ENCODE peak calls at places on chromosome 21, in six cellular contexts. One of them, this sample, is unnamed.

GRCh38 chr21:33578214-33578613 is 10.3 kb downstream of the DONSON start:
- DNase-seq in DMS79 treated with DMSO at 0.1 percent for 48 hours: no peak
- DNase-seq in activated CD4-positive, CD25-positive, alpha-beta regulatory T cell: no peak
- DNase-seq in GM03348: peak; percentile 26
- DNase-seq in AG04450: no peak
- DNase-seq in osteocyte: no peak
- DNase-seq in this sample: no peak

GRCh38 chr21:20882462-20883415 is 115.5 kb upstream of the NCAM2 start:
- DNase-seq in DMS79 treated with DMSO at 0.1 percent for 48 hours: no peak
- DNase-seq in activated CD4-positive, CD25-positive, alpha-beta regulatory T cell: no peak
- DNase-seq in GM03348: peak; percentile 2
- DNase-seq in AG04450: no peak
- DNase-seq in osteocyte: no peak
- DNase-seq in this sample: peak; percentile 32

GRCh38 chr21:35578831-35579470 is 481.4 kb downstream of the SETD4 start:
- DNase-seq in DMS79 treated with DMSO at 0.1 percent for 48 hours: no peak
- DNase-seq in activated CD4-positive, CD25-positive, alpha-beta regulatory T cell: no peak
- DNase-seq in GM03348: no peak
- DNase-seq in AG04450: no peak
- DNase-seq in osteocyte: no peak
- DNase-seq in this sample: peak; percentile 8

GRCh38 chr21:39182484-39183271 is 573 bp downstream of the PSMG1 start:
- DNase-seq in DMS79 treated with DMSO at 0.1 percent for 48 hours: no peak
- DNase-seq in activated CD4-positive, CD25-positive, alpha-beta regulatory T cell: peak; percentile 5
- DNase-seq in GM03348: no peak
- DNase-seq in AG04450: no peak
- DNase-seq in osteocyte: no peak
- DNase-seq in this sample: no peak

GRCh38 chr21:25572895-25573310 is 34.4 kb downstream of the MRPL39 start:
- DNase-seq in DMS79 treated with DMSO at 0.1 percent for 48 hours: no peak
- DNase-seq in activated CD4-positive, CD25-positive, alpha-beta regulatory T cell: no peak
- DNase-seq in GM03348: no peak
- DNase-seq in AG04450: no peak
- DNase-seq in osteocyte: no peak
- DNase-seq in this sample: no peak

GRCh38 chr21:34530264-34530663 is 18.3 kb upstream of the KCNE1 start:
- DNase-seq in DMS79 treated with DMSO at 0.1 percent for 48 hours: no peak
- DNase-seq in activated CD4-positive, CD25-positive, alpha-beta regulatory T cell: no peak
- DNase-seq in GM03348: peak; percentile 56
- DNase-seq in AG04450: no peak
- DNase-seq in osteocyte: no peak
- DNase-seq in this sample: no peak

GRCh38 chr21:28633803-28634572 is 358.7 kb downstream of the LTN1 start:
- DNase-seq in DMS79 treated with DMSO at 0.1 percent for 48 hours: no peak
- DNase-seq in activated CD4-positive, CD25-positive, alpha-beta regulatory T cell: no peak
- DNase-seq in GM03348: peak; percentile 27
- DNase-seq in AG04450: no peak
- DNase-seq in osteocyte: no peak
- DNase-seq in this sample: no peak

GRCh38 chr21:29347274-29347681 is 48.6 kb downstream of the BACH1 start:
- DNase-seq in DMS79 treated with DMSO at 0.1 percent for 48 hours: no peak
- DNase-seq in activated CD4-positive, CD25-positive, alpha-beta regulatory T cell: no peak
- DNase-seq in GM03348: no peak
- DNase-seq in AG04450: no peak
- DNase-seq in osteocyte: no peak
- DNase-seq in this sample: no peak

GRCh38 chr21:31340942-31341487 is 3.0 kb downstream of the TIAM1 start:
- DNase-seq in DMS79 treated with DMSO at 0.1 percent for 48 hours: no peak
- DNase-seq in activated CD4-positive, CD25-positive, alpha-beta regulatory T cell: no peak
- DNase-seq in GM03348: no peak
- DNase-seq in AG04450: no peak
- DNase-seq in osteocyte: no peak
- DNase-seq in this sample: no peak

GRCh38 chr21:38240121-38240520 is 16.7 kb upstream of the KCNJ15 start:
- DNase-seq in DMS79 treated with DMSO at 0.1 percent for 48 hours: no peak
- DNase-seq in activated CD4-positive, CD25-positive, alpha-beta regulatory T cell: no peak
- DNase-seq in GM03348: no peak
- DNase-seq in AG04450: no peak
- DNase-seq in osteocyte: no peak
- DNase-seq in this sample: no peak

GRCh38 chr21:43653626-43654025 is 5.7 kb downstream of the HSF2BP start:
- DNase-seq in DMS79 treated with DMSO at 0.1 percent for 48 hours: no peak
- DNase-seq in activated CD4-positive, CD25-positive, alpha-beta regulatory T cell: no peak
- DNase-seq in GM03348: no peak
- DNase-seq in AG04450: no peak
- DNase-seq in osteocyte: no peak
- DNase-seq in this sample: no peak

GRCh38 chr21:32096411-32096810 is 182.4 kb downstream of the MIS18A start:
- DNase-seq in DMS79 treated with DMSO at 0.1 percent for 48 hours: no peak
- DNase-seq in activated CD4-positive, CD25-positive, alpha-beta regulatory T cell: no peak
- DNase-seq in GM03348: peak; percentile 54
- DNase-seq in AG04450: no peak
- DNase-seq in osteocyte: no peak
- DNase-seq in this sample: peak; percentile 14

GRCh38 chr21:42269382-42269781 is 45.8 kb downstream of the TFF3 start:
- DNase-seq in DMS79 treated with DMSO at 0.1 percent for 48 hours: no peak
- DNase-seq in activated CD4-positive, CD25-positive, alpha-beta regulatory T cell: no peak
- DNase-seq in GM03348: no peak
- DNase-seq in AG04450: no peak
- DNase-seq in osteocyte: no peak
- DNase-seq in this sample: no peak

GRCh38 chr21:17602874-17603273 is 9.8 kb downstream of the BTG3 start:
- DNase-seq in DMS79 treated with DMSO at 0.1 percent for 48 hours: no peak
- DNase-seq in activated CD4-positive, CD25-positive, alpha-beta regulatory T cell: no peak
- DNase-seq in GM03348: no peak
- DNase-seq in AG04450: no peak
- DNase-seq in osteocyte: no peak
- DNase-seq in this sample: no peak

GRCh38 chr21:32705139-32705538 is 22.7 kb downstream of the SYNJ1 start:
- DNase-seq in DMS79 treated with DMSO at 0.1 percent for 48 hours: no peak
- DNase-seq in activated CD4-positive, CD25-positive, alpha-beta regulatory T cell: no peak
- DNase-seq in GM03348: peak; percentile 28
- DNase-seq in AG04450: no peak
- DNase-seq in osteocyte: no peak
- DNase-seq in this sample: no peak

GRCh38 chr21:42381347-42381984 is 14.4 kb downstream of the TMPRSS3 start:
- DNase-seq in DMS79 treated with DMSO at 0.1 percent for 48 hours: no peak
- DNase-seq in activated CD4-positive, CD25-positive, alpha-beta regulatory T cell: no peak
- DNase-seq in GM03348: peak; percentile 37
- DNase-seq in AG04450: no peak
- DNase-seq in osteocyte: no peak
- DNase-seq in this sample: peak; percentile 53

GRCh38 chr21:45482899-45483821 is 59.1 kb downstream of the SLC19A1 start:
- DNase-seq in DMS79 treated with DMSO at 0.1 percent for 48 hours: no peak
- DNase-seq in activated CD4-positive, CD25-positive, alpha-beta regulatory T cell: no peak
- DNase-seq in GM03348: no peak
- DNase-seq in AG04450: no peak
- DNase-seq in osteocyte: no peak
- DNase-seq in this sample: peak; percentile 68

GRCh38 chr21:38136201-38136600 is 120.6 kb upstream of the KCNJ15 start:
- DNase-seq in DMS79 treated with DMSO at 0.1 percent for 48 hours: no peak
- DNase-seq in activated CD4-positive, CD25-positive, alpha-beta regulatory T cell: no peak
- DNase-seq in GM03348: peak; percentile 22
- DNase-seq in AG04450: no peak
- DNase-seq in osteocyte: no peak
- DNase-seq in this sample: no peak

GRCh38 chr21:43194303-43195130 is 25.7 kb downstream of the CRYAA start:
- DNase-seq in DMS79 treated with DMSO at 0.1 percent for 48 hours: no peak
- DNase-seq in activated CD4-positive, CD25-positive, alpha-beta regulatory T cell: no peak
- DNase-seq in GM03348: no peak
- DNase-seq in AG04450: no peak
- DNase-seq in osteocyte: peak; percentile 68
- DNase-seq in this sample: no peak

GRCh38 chr21:29973258-29973657 is 33.5 kb upstream of the GRIK1 start:
- DNase-seq in DMS79 treated with DMSO at 0.1 percent for 48 hours: no peak
- DNase-seq in activated CD4-positive, CD25-positive, alpha-beta regulatory T cell: no peak
- DNase-seq in GM03348: no peak
- DNase-seq in AG04450: no peak
- DNase-seq in osteocyte: no peak
- DNase-seq in this sample: no peak

GRCh38 chr21:37564924-37565529 is 198.5 kb downstream of the DYRK1A start:
- DNase-seq in DMS79 treated with DMSO at 0.1 percent for 48 hours: peak; percentile 63
- DNase-seq in activated CD4-positive, CD25-positive, alpha-beta regulatory T cell: no peak
- DNase-seq in GM03348: no peak
- DNase-seq in AG04450: no peak
- DNase-seq in osteocyte: peak; percentile 27
- DNase-seq in this sample: no peak

GRCh38 chr21:40043423-40043822 is 176.2 kb downstream of the PCP4 start:
- DNase-seq in DMS79 treated with DMSO at 0.1 percent for 48 hours: no peak
- DNase-seq in activated CD4-positive, CD25-positive, alpha-beta regulatory T cell: no peak
- DNase-seq in GM03348: no peak
- DNase-seq in AG04450: no peak
- DNase-seq in osteocyte: no peak
- DNase-seq in this sample: no peak

GRCh38 chr21:39196310-39196709 is 13.1 kb upstream of the PSMG1 start:
- DNase-seq in DMS79 treated with DMSO at 0.1 percent for 48 hours: no peak
- DNase-seq in activated CD4-positive, CD25-positive, alpha-beta regulatory T cell: no peak
- DNase-seq in GM03348: no peak
- DNase-seq in AG04450: no peak
- DNase-seq in osteocyte: no peak
- DNase-seq in this sample: no peak

GRCh38 chr21:35683620-35684019 is 376.7 kb downstream of the SETD4 start:
- DNase-seq in DMS79 treated with DMSO at 0.1 percent for 48 hours: no peak
- DNase-seq in activated CD4-positive, CD25-positive, alpha-beta regulatory T cell: no peak
- DNase-seq in GM03348: no peak
- DNase-seq in AG04450: no peak
- DNase-seq in osteocyte: no peak
- DNase-seq in this sample: no peak

GRCh38 chr21:32424674-32425073 is 12.2 kb downstream of the EVA1C start:
- DNase-seq in DMS79 treated with DMSO at 0.1 percent for 48 hours: no peak
- DNase-seq in activated CD4-positive, CD25-positive, alpha-beta regulatory T cell: no peak
- DNase-seq in GM03348: no peak
- DNase-seq in AG04450: no peak
- DNase-seq in osteocyte: no peak
- DNase-seq in this sample: no peak